ENCODE peak calls at places on chromosomes 1 and 21, in ten cellular contexts. T, K, U, N, Z, D, J, V, I and W are unnamed samples.

GRCh38 chr1:84582802-84583587 is 8.8 kb upstream of the CTBS start:
- DNase-seq in T (peak; percentile 75), K (no peak), U (peak; percentile 68), N (no peak), Z (no peak), D (no peak), J (no peak), V (no peak), I (no peak), W (peak; percentile 84)

GRCh38 chr1:207619833-207620572 is 24.9 kb upstream of the CR1L start:
- DNase-seq in T (peak; percentile 66), K (no peak), U (peak; percentile 50), N (peak; percentile 81), Z (no peak), D (no peak), J (no peak), V (no peak), I (no peak), W (peak; percentile 16)

GRCh38 chr1:225735252-225736149 is 42.1 kb upstream of the SRP9 start:
- DNase-seq in T (peak; percentile 96), K (peak; percentile 57), U (peak; percentile 68), N (peak; percentile 99), Z (peak; percentile 80), D (no peak), J (peak; percentile 82), V (peak; percentile 70), I (peak; percentile 49), W (no peak)

GRCh38 chr1:18957136-18957521 is 653 bp upstream of the IFFO2 start:
- DNase-seq in T (no peak), K (no peak), U (no peak), N (peak; percentile 39), Z (no peak), D (no peak), J (no peak), V (peak; percentile 34), I (peak; percentile 59), W (no peak)

GRCh38 chr1:210024996-210025395 is 87.0 kb downstream of the SYT14 start:
- DNase-seq in T (no peak), K (no peak), U (no peak), N (no peak), Z (no peak), D (no peak), J (no peak), V (no peak), I (no peak), W (no peak)

GRCh38 chr1:66168467-66168887 is 365.5 kb upstream of the SGIP1 start:
- DNase-seq in T (peak; percentile 49), K (no peak), U (no peak), N (peak; percentile 20), Z (no peak), D (no peak), J (no peak), V (no peak), I (no peak), W (no peak)

GRCh38 chr1:84247425-84248220 is 53.9 kb upstream of the SAMD13 start:
- DNase-seq in T (peak; percentile 60), K (no peak), U (no peak), N (peak; percentile 19), Z (no peak), D (no peak), J (no peak), V (no peak), I (no peak), W (no peak)

GRCh38 chr1:234934611-234935033 is 194.0 kb downstream of the TOMM20 start:
- DNase-seq in T (peak; percentile 62), K (no peak), U (no peak), N (peak; percentile 61), Z (peak; percentile 32), D (no peak), J (no peak), V (no peak), I (no peak), W (no peak)

GRCh38 chr1:151574575-151575529 is 34.7 kb downstream of the TUFT1 start:
- DNase-seq in T (peak; percentile 84), K (no peak), U (peak; percentile 12), N (peak; percentile 96), Z (no peak), D (no peak), J (no peak), V (no peak), I (no peak), W (no peak)

GRCh38 chr1:107840746-107841145 is 124.2 kb downstream of the VAV3 start:
- DNase-seq in T (no peak), K (no peak), U (no peak), N (no peak), Z (no peak), D (no peak), J (no peak), V (no peak), I (no peak), W (no peak)

GRCh38 chr1:107842241-107842640 is 122.7 kb downstream of the VAV3 start:
- DNase-seq in T (no peak), K (no peak), U (no peak), N (no peak), Z (no peak), D (no peak), J (no peak), V (no peak), I (no peak), W (no peak)

GRCh38 chr1:107844009-107844408 is 121.0 kb downstream of the VAV3 start:
- DNase-seq in T (no peak), K (no peak), U (no peak), N (no peak), Z (no peak), D (no peak), J (no peak), V (no peak), I (no peak), W (no peak)
- H3K4me3 ChIP-seq in T (no peak overlapping the region), K (no peak overlapping the region), U (no peak overlapping the region), N (no peak overlapping the region), Z (no peak overlapping the region), D (peak overlapping the region; percentile 35), J (no peak overlapping the region), V (no peak overlapping the region), I (no peak overlapping the region), W (no peak overlapping the region)

GRCh38 chr21:33552999-33553598 is 10.3 kb downstream of the SON start:
- DNase-seq in T (no peak), K (no peak), U (no peak), N (no peak), Z (no peak), D (no peak), J (no peak), V (no peak), I (no peak), W (no peak)
- H3K36me3 ChIP-seq in T (peaks cover 89% of the 10 kb centered on the region), K (peaks cover 98% of the 10 kb centered on the region), U (peaks cover 46% of the 10 kb centered on the region), N (peaks cover 69% of the 10 kb centered on the region), Z (peaks cover 57% of the 10 kb centered on the region), D (peaks cover 71% of the 10 kb centered on the region), J (peaks cover 77% of the 10 kb centered on the region), V (peaks cover 20% of the 10 kb centered on the region), I (peaks cover 24% of the 10 kb centered on the region), W (peaks cover 96% of the 10 kb centered on the region)

GRCh38 chr1:45585110-45585426 is 1.2 kb downstream of the NASP start:
- DNase-seq in T (no peak), K (no peak), U (no peak), N (no peak), Z (no peak), D (no peak), J (no peak), V (no peak), I (no peak), W (no peak)
- H3K27ac ChIP-seq in T (peak overlapping the region; percentile 79), K (peak overlapping the region; percentile 96), U (peak overlapping the region; percentile 81), N (peak overlapping the region; percentile 81), Z (no peak overlapping the region), D (peak overlapping the region; percentile 86), J (peak overlapping the region; percentile 92), V (peak overlapping the region; percentile 90), I (peak overlapping the region; percentile 96), W (peak overlapping the region; percentile 90)

DNA sequence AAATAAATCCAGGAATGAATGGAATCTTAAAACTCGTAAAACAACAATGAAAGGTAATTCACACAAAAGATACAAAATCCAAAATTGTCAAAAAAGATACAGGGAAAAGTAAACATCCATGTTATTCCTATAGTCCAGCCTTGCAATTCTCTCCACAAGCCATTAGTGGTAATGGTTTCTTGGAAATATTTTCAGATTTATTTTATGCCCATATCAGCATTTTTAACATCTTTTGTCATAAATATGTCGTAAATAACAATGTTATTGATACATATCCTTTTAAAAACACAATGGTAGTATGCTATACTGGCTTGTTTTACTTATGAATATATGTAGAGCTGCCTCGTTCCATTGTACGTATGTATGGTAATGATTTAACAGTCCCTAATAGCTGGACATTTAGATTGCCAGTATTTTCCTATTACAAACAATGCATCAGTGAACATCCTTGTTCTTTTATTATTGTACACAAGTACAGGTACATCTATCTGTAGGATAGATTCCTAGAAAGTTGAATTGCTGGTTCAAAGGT is 30.6 kb downstream of the DNTTIP2 start:
- DNase-seq in T (no peak), K (no peak), U (no peak), N (no peak), Z (no peak), D (no peak), J (no peak), V (no peak), I (no peak), W (no peak)
- H3K4me3 ChIP-seq in T (peak overlapping the region; percentile 75), K (peak overlapping the region; percentile 83), U (peak overlapping the region; percentile 65), N (peak overlapping the region; percentile 94), Z (peak overlapping the region; percentile 91), D (peak overlapping the region; percentile 98), J (peak overlapping the region; percentile 88), V (peak overlapping the region; percentile 69), I (peak overlapping the region; percentile 74), W (peak overlapping the region; percentile 99)

GRCh38 chr1:214003233-214003632 is 15.5 kb downstream of the PROX1 start:
- DNase-seq in T (no peak), K (no peak), U (peak; percentile 51), N (no peak), Z (no peak), D (no peak), J (no peak), V (no peak), I (no peak), W (no peak)

GRCh38 chr1:214002472-214002871 is 14.7 kb downstream of the PROX1 start:
- DNase-seq in T (peak; percentile 48), K (no peak), U (peak; percentile 95), N (peak; percentile 57), Z (no peak), D (no peak), J (no peak), V (no peak), I (no peak), W (no peak)

GRCh38 chr1:214005716-214006115 is 17.9 kb downstream of the PROX1 start:
- DNase-seq in T (no peak), K (no peak), U (no peak), N (no peak), Z (no peak), D (no peak), J (no peak), V (no peak), I (no peak), W (no peak)

GRCh38 chr1:214004795-214005194 is 17.0 kb downstream of the PROX1 start:
- DNase-seq in T (no peak), K (no peak), U (no peak), N (no peak), Z (no peak), D (no peak), J (no peak), V (no peak), I (no peak), W (no peak)

GRCh38 chr1:214004014-214004413 is 16.2 kb downstream of the PROX1 start:
- DNase-seq in T (no peak), K (no peak), U (peak; percentile 77), N (no peak), Z (no peak), D (no peak), J (no peak), V (no peak), I (no peak), W (no peak)
- H3K36me3 ChIP-seq in T (peaks cover 13% of the 10 kb centered on the region), K (no peaks in the 10 kb centered on the region), U (no peaks in the 10 kb centered on the region), N (no peaks in the 10 kb centered on the region), Z (no peaks in the 10 kb centered on the region), D (no peaks in the 10 kb centered on the region), J (no peaks in the 10 kb centered on the region), V (no peaks in the 10 kb centered on the region), I (no peaks in the 10 kb centered on the region), W (no peaks in the 10 kb centered on the region)

GRCh38 chr1:69377507-69377906 is 190.2 kb upstream of the LRRC7 start:
- DNase-seq in T (no peak), K (no peak), U (no peak), N (no peak), Z (no peak), D (no peak), J (no peak), V (no peak), I (no peak), W (no peak)
- H3K27ac ChIP-seq in T (no peak overlapping the region), K (no peak overlapping the region), U (no peak overlapping the region), N (no peak overlapping the region), Z (no peak overlapping the region), D (no peak overlapping the region), J (no peak overlapping the region), V (no peak overlapping the region), I (no peak overlapping the region), W (no peak overlapping the region)